ENCODE peak calls at places on chromosomes 7 and 10, in eight cellular contexts. V is cardiac muscle cell, O is thoracic aorta, Q is AG04450, C is GM06990, L is progenitor cell of endocrine pancreas, F is astrocyte of the spinal cord, I is hepatocyte. S is an unnamed sample.

GRCh38 chr10:97921581-97922377 is 72.1 kb downstream of the GOLGA7B start:
- DNase-seq in V (peak; percentile 5), O (no peak), Q (no peak), C (no peak), L (no peak), F (no peak), I (no peak), S (no peak)

GRCh38 chr10:76779163-76779820 is 858.3 kb downstream of the KCNMA1 start:
- DNase-seq in V (no peak), O (no peak), Q (no peak), C (no peak), L (no peak), F (peak; percentile 84), I (peak; percentile 40), S (peak; percentile 23)

GRCh38 chr7:30751696-30752273 is at the start of gene INMT:
- DNase-seq in V (peak; percentile 84), O (no peak), Q (no peak), C (no peak), L (no peak), F (no peak), I (no peak), S (no peak)

GRCh38 chr10:373516-374309 is 238.5 kb downstream of the ZMYND11 start:
- DNase-seq in V (peak; percentile 68), O (peak; percentile 36), Q (peak; percentile 16), C (no peak), L (no peak), F (peak; percentile 86), I (peak; percentile 62), S (peak; percentile 18)

GRCh38 chr10:17993361-17993760 is 41.6 kb downstream of the SLC39A12 start:
- DNase-seq in V (no peak), O (no peak), Q (peak; percentile 77), C (no peak), L (no peak), F (no peak), I (no peak), S (no peak)

GRCh38 chr10:119531067-119531466 is 11.5 kb downstream of the RGS10 start:
- DNase-seq in V (no peak), O (no peak), Q (peak; percentile 52), C (no peak), L (no peak), F (peak; percentile 51), I (no peak), S (peak; percentile 83)

GRCh38 chr7:32453286-32454011 is 36.7 kb downstream of the LSM5 start:
- DNase-seq in V (no peak), O (no peak), Q (no peak), C (no peak), L (no peak), F (no peak), I (peak; percentile 44), S (no peak)

GRCh38 chr10:32960022-32960421 is 2.0 kb upstream of the ITGB1 start:
- DNase-seq in V (no peak), O (no peak), Q (no peak), C (no peak), L (no peak), F (no peak), I (no peak), S (no peak)

GRCh38 chr7:19112290-19113000 is 5.0 kb downstream of the TWIST1 start:
- DNase-seq in V (peak; percentile 78), O (no peak), Q (no peak), C (no peak), L (no peak), F (peak; percentile 92), I (no peak), S (peak; percentile 82)

GRCh38 chr10:70309661-70310060 is 25.9 kb upstream of the NPFFR1 start:
- DNase-seq in V (no peak), O (no peak), Q (no peak), C (no peak), L (no peak), F (no peak), I (no peak), S (no peak)

GRCh38 chr7:100372256-100372655 is 1.0 kb upstream of the PILRA start:
- DNase-seq in V (peak; percentile 81), O (no peak), Q (peak; percentile 15), C (no peak), L (no peak), F (no peak), I (peak; percentile 34), S (peak; percentile 8)

GRCh38 chr7:25726682-25727357 is 425.2 kb upstream of the NFE2L3 start:
- DNase-seq in V (no peak), O (no peak), Q (no peak), C (no peak), L (no peak), F (no peak), I (no peak), S (no peak)

GRCh38 chr7:18927134-18927533 is 190.3 kb downstream of the TWIST1 start:
- DNase-seq in V (no peak), O (no peak), Q (peak; percentile 18), C (no peak), L (no peak), F (peak; percentile 66), I (no peak), S (no peak)

GRCh38 chr7:149286811-149287400 is 24.9 kb downstream of the ZNF783 start:
- DNase-seq in V (no peak), O (no peak), Q (no peak), C (no peak), L (no peak), F (no peak), I (no peak), S (no peak)

GRCh38 chr7:105224884-105225651 is 163.7 kb downstream of the SRPK2 start:
- DNase-seq in V (peak; percentile 85), O (no peak), Q (peak; percentile 57), C (peak; percentile 23), L (no peak), F (peak; percentile 94), I (peak; percentile 20), S (peak; percentile 42)

GRCh38 chr10:73439605-73440298 is 6.4 kb upstream of the MSS51 start:
- DNase-seq in V (peak; percentile 46), O (no peak), Q (peak; percentile 13), C (no peak), L (no peak), F (peak; percentile 57), I (no peak), S (no peak)

GRCh38 chr7:130996841-130997231 is 262.8 kb upstream of the KLF14 start:
- DNase-seq in V (peak; percentile 42), O (no peak), Q (no peak), C (no peak), L (no peak), F (no peak), I (peak; percentile 71), S (no peak)

GRCh38 chr10:28137907-28138880 is 139.3 kb upstream of the ODAD2 start:
- DNase-seq in V (peak; percentile 18), O (no peak), Q (no peak), C (no peak), L (no peak), F (peak; percentile 46), I (no peak), S (no peak)

GRCh38 chr10:28763471-28763870 is 86.2 kb downstream of the BAMBI start:
- DNase-seq in V (no peak), O (no peak), Q (no peak), C (no peak), L (no peak), F (no peak), I (no peak), S (no peak)

GRCh38 chr10:71838264-71839211 is 12.5 kb downstream of the PSAP start:
- DNase-seq in V (peak; percentile 16), O (no peak), Q (no peak), C (no peak), L (no peak), F (no peak), I (no peak), S (no peak)

GRCh38 chr10:11318812-11319598 is 292.4 kb downstream of the USP6NL start:
- DNase-seq in V (no peak), O (no peak), Q (no peak), C (no peak), L (no peak), F (no peak), I (no peak), S (no peak)
- TF ChIP-seq CTCF in V (no peak), O (no peak), Q (peak; percentile 7), C (no peak), L (peak; percentile 8), F (no peak), I (no peak), S (no peak)

DNA sequence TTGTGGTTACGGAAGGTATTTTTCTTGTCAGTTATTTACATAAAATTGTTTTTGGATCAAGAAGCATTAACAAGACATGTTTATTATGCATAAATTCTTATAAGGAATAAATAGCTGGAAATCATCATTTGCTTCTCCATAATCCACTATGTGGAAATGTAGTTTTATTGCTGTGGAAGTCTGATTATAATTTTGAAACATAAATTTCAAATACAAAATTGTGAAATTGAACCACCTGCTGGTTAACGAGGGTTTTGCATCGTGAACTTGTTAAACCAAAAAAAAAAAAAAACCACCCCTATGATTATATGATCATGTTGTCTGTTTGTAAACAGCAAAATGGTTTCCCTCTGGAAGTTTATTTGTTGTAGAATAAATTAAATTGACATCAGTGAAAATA is 25.9 kb downstream of the ABRAXAS2 start:
- DNase-seq in V (peak; percentile 47), O (no peak), Q (no peak), C (no peak), L (no peak), F (peak; percentile 22), I (peak; percentile 10), S (no peak)
- TF ChIP-seq CTCF in V (peak; percentile 60), O (peak; percentile 63), Q (peak; percentile 64), C (peak; percentile 41), L (peak; percentile 66), F (peak; percentile 49), I (peak; percentile 49), S (peak; percentile 46)

DNA sequence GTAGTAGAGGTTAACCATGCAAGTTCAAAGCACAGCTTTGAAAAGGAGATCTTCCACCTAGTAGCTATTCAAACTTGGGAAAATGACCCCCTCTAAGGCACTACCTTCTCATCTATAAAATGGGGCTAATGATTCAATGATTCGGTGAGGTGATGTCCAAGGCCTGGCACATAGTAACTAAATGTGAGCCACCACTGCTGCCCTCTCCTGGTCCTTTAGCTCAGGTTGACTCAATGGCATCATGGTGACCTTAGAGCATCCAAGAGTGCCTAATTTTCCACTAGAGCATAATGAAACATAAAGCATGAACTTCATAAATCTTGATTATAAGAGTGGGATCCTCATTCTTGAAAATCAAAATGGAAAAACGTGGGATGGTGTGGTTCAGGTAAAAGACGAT is 16.3 kb upstream of the PLCE1 start:
- DNase-seq in V (no peak), O (no peak), Q (no peak), C (no peak), L (no peak), F (no peak), I (no peak), S (no peak)
- TF ChIP-seq CTCF in V (no peak), O (no peak), Q (no peak), C (peak; percentile 37), L (no peak), F (no peak), I (no peak), S (no peak)

DNA sequence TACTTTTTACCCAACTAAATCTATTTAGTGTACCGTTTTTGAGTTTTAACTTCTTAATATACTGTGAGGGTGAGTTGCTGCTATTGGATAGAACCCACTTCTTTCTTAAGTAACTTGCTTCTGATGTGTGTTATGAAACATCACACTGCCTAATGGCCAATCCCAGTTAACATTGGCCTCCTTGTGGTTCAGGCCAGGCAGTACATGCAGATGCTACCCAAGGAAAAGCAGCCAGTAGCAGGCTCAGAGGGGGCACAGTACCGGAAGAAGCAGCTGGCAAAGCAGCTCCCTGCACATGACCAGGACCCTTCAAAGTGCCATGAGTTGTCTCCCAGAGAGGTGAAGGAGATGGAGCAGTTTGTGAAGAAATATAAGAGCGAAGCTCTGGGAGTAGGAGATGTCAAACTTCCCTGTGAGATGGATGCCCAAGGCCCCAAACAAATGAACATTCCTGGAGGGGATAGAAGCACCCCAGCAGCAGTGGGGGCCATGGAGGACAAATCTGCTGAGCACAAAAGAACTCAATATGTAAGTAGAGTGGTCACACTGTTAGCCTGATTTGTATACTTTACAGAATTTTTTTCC is 39.7 kb downstream of the TES start:
- DNase-seq in V (peak; percentile 72), O (no peak), Q (no peak), C (no peak), L (no peak), F (peak; percentile 53), I (peak; percentile 17), S (no peak)
- TF ChIP-seq CTCF in V (peak; percentile 61), O (peak; percentile 49), Q (peak; percentile 66), C (peak; percentile 22), L (peak; percentile 54), F (peak; percentile 70), I (peak; percentile 27), S (peak; percentile 45)